ENCODE peak calls at places on chromosomes 11 and 22, in four cellular contexts. G is transverse colon; H is stimulated activated CD8-positive, alpha-beta memory T cell treated with anti-CD3 and anti-CD28 coated beads, Interleukin-15, amount 100 ng/mL, for 24 hours; F is NCI-H446. W is an unnamed sample.

GRCh38 chr11:2891901-2892214 is 6.3 kb upstream of the CDKN1C start:
- DNase-seq in G (no peak), H (no peak), F (peak), W (peak)

GRCh38 chr11:48033918-48034341 is 53.6 kb downstream of the PTPRJ start:
- DNase-seq in G (no peak), H (no peak), F (no peak), W (no peak)

GRCh38 chr11:117932426-117932825 is 3.2 kb upstream of the TMPRSS13 start:
- DNase-seq in G (no peak), H (no peak), F (no peak), W (no peak)

GRCh38 chr22:46159777-46160176 is 9.5 kb downstream of the PPARA start:
- DNase-seq in G (no peak), H (no peak), F (no peak), W (no peak)

GRCh38 chr11:2099523-2100316 is 39.5 kb downstream of the IGF2 start:
- DNase-seq in G (peak), H (no peak), F (no peak), W (peak)

GRCh38 chr11:71240865-71241691 is 11.3 kb downstream of the SHANK2 start:
- DNase-seq in G (peak), H (no peak), F (no peak), W (peak)

GRCh38 chr11:92269021-92269420 is 44.4 kb downstream of the FAT3 start:
- DNase-seq in G (no peak), H (no peak), F (no peak), W (no peak)

GRCh38 chr22:22915670-22916035 is 28.0 kb downstream of the IGLL5 start:
- DNase-seq in G (no peak), H (no peak), F (no peak), W (no peak)

GRCh38 chr22:39135092-39135896 is 17.2 kb downstream of the CBX7 start:
- DNase-seq in G (peak), H (no peak), F (peak), W (no peak)

GRCh38 chr11:108565653-108566052 is 27.9 kb downstream of the EXPH5 start:
- DNase-seq in G (no peak), H (no peak), F (peak), W (no peak)

GRCh38 chr11:532512-533048 is 2.8 kb downstream of the HRAS start:
- DNase-seq in G (no peak), H (no peak), F (no peak), W (no peak)

GRCh38 chr11:92500463-92500862 is 275.8 kb downstream of the FAT3 start:
- DNase-seq in G (no peak), H (no peak), F (no peak), W (no peak)

W was measured in NCI-H2171 treated with DMSO at 0.1 percent for 48 hours.